ENCODE peak calls at places on chromosomes 6 and 20, in seven cellular contexts. H is OCI-LY7; F is A673; C is uterus; V is tibial artery; E is cardiac muscle cell; W is CD4-positive, alpha-beta T cell. B is an unnamed sample. For H3K9me3, the result is how much of the 10 kb centered on the place peaks cover.

GRCh38 chr20:44736170-44737021 is 9.3 kb upstream of the KCNK15 start:
- DNase-seq in H (peak), E (peak), W (no peak), C (peak), V (no peak), F (peak), B (no peak)

GRCh38 chr6:133705731-133706130 is 183.2 kb upstream of the TCF21 start:
- DNase-seq in W (no peak), E (no peak), F (no peak), H (no peak), C (no peak), V (no peak), B (no peak)

GRCh38 chr20:62118113-62119043 is 3.9 kb upstream of the LSM14B start:
- DNase-seq in V (no peak), F (no peak), H (no peak), W (no peak), C (no peak), E (no peak), B (no peak)

GRCh38 chr6:3372184-3372846 is 84.5 kb downstream of the SLC22A23 start:
- DNase-seq in H (no peak), W (no peak), C (no peak), E (no peak), V (no peak), F (no peak), B (no peak)

GRCh38 chr6:42226251-42227143 is 8.8 kb upstream of the MRPS10 start:
- DNase-seq in F (no peak), V (no peak), E (no peak), C (no peak), W (no peak), H (no peak), B (no peak)

GRCh38 chr6:35385457-35386202 is 43.3 kb downstream of the PPARD start:
- DNase-seq in H (no peak), C (peak), E (peak), W (no peak), F (no peak), V (no peak), B (no peak)

GRCh38 chr6:149820506-149820905 is 43.7 kb downstream of the LRP11 start:
- DNase-seq in C (no peak), E (no peak), V (no peak), F (no peak), W (no peak), H (peak), B (no peak)

GRCh38 chr6:109383438-109383940 is 1.2 kb upstream of the CD164 start:
- DNase-seq in E (no peak), C (no peak), H (no peak), F (no peak), W (no peak), V (no peak), B (no peak)

GRCh38 chr20:37256286-37256685 is 5.3 kb downstream of the GHRH start:
- DNase-seq in W (no peak), C (no peak), E (no peak), V (no peak), H (no peak), F (no peak), B (no peak)

GRCh38 chr20:24872291-24873014 is 76.6 kb upstream of the CST7 start:
- DNase-seq in W (no peak), H (peak), F (no peak), E (no peak), C (no peak), V (no peak), B (peak)

GRCh38 chr6:43952746-43953145 is 174.5 kb downstream of the MRPL14 start:
- DNase-seq in H (no peak), C (peak), W (no peak), F (no peak), V (no peak), E (no peak), B (no peak)

GRCh38 chr6:56595490-56596122 is 47.1 kb downstream of the DST start:
- DNase-seq in E (peak), V (no peak), W (peak), F (peak), C (peak), H (peak), B (no peak)

GRCh38 chr6:2791124-2792050 is 26.2 kb downstream of the WRNIP1 start:
- DNase-seq in V (peak), H (peak), W (peak), F (peak), C (peak), E (peak), B (no peak)

GRCh38 chr6:134178230-134179044 is 126.0 kb upstream of the SLC2A12 start:
- DNase-seq in E (peak), F (peak), H (peak), C (peak), V (peak), W (peak), B (peak)

GRCh38 chr20:50381771-50382593 is 128.2 kb upstream of the PTPN1 start:
- DNase-seq in H (peak), E (no peak), C (no peak), F (no peak), V (no peak), W (no peak), B (no peak)

GRCh38 chr20:12173333-12173732 is 255.6 kb downstream of the BTBD3 start:
- DNase-seq in C (no peak), H (no peak), E (no peak), V (no peak), F (no peak), W (no peak), B (no peak)

GRCh38 chr6:85252085-85252484 is 197.8 kb upstream of the NT5E start:
- DNase-seq in H (no peak), V (no peak), F (no peak), E (no peak), W (no peak), C (no peak), B (no peak)
- H3K9me3 ChIP-seq in H (under half), V (under half), F (under half), E (under half), W (under half), C (under half), B (under half)

DNA sequence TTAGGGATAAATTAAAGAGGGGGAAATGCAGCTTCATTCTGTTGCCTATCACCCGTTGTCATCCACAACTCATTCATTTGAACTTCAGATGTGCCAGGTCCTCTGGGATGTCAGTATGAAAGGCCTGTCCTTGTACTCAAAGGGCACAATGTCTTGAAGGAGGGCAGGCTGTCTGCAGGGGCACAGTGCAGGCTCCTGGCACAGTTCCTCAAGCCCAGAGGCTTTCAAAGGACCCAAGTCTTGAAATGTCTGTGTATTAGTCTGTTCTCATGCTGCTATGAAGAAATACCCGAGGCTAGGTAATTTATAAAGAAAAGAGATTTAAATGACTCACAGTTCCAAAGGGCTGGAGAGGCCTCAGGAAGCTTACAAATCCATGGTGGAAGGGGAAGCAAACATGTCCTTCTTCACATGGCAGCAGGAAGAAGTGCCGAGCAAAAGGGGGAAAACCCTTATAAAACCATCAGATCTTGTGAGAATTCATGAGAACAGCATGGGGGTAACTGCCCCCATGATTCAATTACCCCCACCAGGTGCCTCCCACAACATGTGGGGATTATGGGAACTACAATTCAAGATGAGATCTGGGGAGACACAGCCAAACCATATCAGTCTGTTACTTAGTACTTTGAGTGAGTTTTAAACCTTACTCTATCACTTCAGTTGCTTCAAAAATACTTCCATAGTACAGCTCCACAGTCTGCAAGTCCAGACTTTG is 9.4 kb downstream of the SNX9 start:
- DNase-seq in H (no peak), E (peak), C (no peak), F (peak), W (no peak), V (no peak), B (no peak)
- H3K27ac ChIP-seq in H (no peak), E (peak), C (no peak), F (peak), W (no peak), V (no peak), B (no peak)

GRCh38 chr20:46456255-46457028 is 50.0 kb upstream of the ELMO2 start:
- DNase-seq in H (no peak), C (no peak), V (no peak), F (no peak), W (no peak), E (no peak), B (no peak)

GRCh38 chr20:46458891-46459750 is 52.7 kb upstream of the ELMO2 start:
- DNase-seq in H (no peak), C (no peak), F (peak), V (no peak), E (peak), W (no peak), B (no peak)

GRCh38 chr20:46455729-46456128 is 49.3 kb upstream of the ELMO2 start:
- DNase-seq in F (no peak), V (no peak), W (no peak), C (no peak), E (no peak), H (no peak), B (no peak)
- H3K9me3 ChIP-seq in F (under half), V (under half), W (under half), C (under half), E (under half), H (under half), B (under half)

DNA sequence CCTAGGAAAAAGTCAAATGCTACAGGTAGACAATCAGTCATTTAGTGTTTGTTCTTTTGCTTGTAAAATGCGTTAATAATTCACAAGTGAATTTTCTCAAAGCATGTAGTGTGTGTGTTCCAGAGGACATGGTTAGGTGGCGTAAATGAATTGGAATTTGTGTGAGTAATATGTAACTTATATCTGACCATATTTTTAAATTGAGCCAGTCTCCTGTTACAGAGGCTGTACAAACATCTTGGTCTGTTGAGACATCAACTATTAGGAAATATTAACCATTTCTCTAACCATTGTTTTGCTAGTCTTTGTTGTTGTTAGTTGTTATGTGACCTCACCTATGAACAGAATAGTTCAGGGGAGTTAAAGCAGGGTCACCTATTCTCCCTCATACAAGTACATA is 22.7 kb downstream of the MCM8 start:
- DNase-seq in C (no peak), H (no peak), W (no peak), F (no peak), E (peak), V (no peak), B (no peak)
- H3K27ac ChIP-seq in C (no peak), H (no peak), W (no peak), F (no peak), E (no peak), V (no peak), B (no peak)

GRCh38 chr6:164247106-164247505 is 832.6 kb downstream of the QKI start:
- DNase-seq in H (no peak), F (no peak), W (no peak), C (no peak), V (no peak), E (no peak), B (no peak)
- H3K9me3 ChIP-seq in H (under half), F (under half), W (under half), C (under half), V (under half), E (under half), B (under half)

GRCh38 chr20:17790308-17790707 is 90.5 kb downstream of the BANF2 start:
- DNase-seq in F (no peak), H (no peak), E (no peak), C (no peak), V (no peak), W (no peak), B (no peak)
- H3K27ac ChIP-seq in F (no peak), H (no peak), E (no peak), C (no peak), V (no peak), W (no peak), B (no peak)

B was measured in esophagus muscularis mucosa.